ENCODE peak calls at places on chromosomes 12 and 14, in seven cellular contexts. Z, F, P, L, E, W and A are unnamed samples.

GRCh38 chr14:104263671-104264358 is 125.4 kb downstream of the KIF26A start:
- DNase-seq in W (no peak), Z (no peak), F (no peak), P (no peak), L (no peak), E (peak; percentile 20), A (no peak)

GRCh38 chr14:66395300-66395699 is 90.9 kb upstream of the CCDC196 start:
- DNase-seq in F (no peak), L (no peak), E (no peak), P (no peak), W (no peak), Z (no peak), A (no peak)

GRCh38 chr14:98956181-98956580 is 315.8 kb downstream of the BCL11B start:
- DNase-seq in F (no peak), E (no peak), L (no peak), P (no peak), W (no peak), Z (no peak), A (peak; percentile 59)

GRCh38 chr12:62646566-62646965 is 179.9 kb downstream of the MON2 start:
- DNase-seq in Z (no peak), P (no peak), W (no peak), L (no peak), E (no peak), F (no peak), A (no peak)

GRCh38 chr14:103641181-103641580 is 12.2 kb downstream of the KLC1 start:
- DNase-seq in P (no peak), L (no peak), F (no peak), Z (no peak), E (no peak), W (no peak), A (no peak)

GRCh38 chr12:119301367-119301766 is 33.2 kb upstream of the CCDC60 start:
- DNase-seq in F (no peak), Z (no peak), W (no peak), P (no peak), E (no peak), L (no peak), A (no peak)

GRCh38 chr12:17369556-17369955 is 720.4 kb downstream of the RERGL start:
- DNase-seq in Z (no peak), F (no peak), E (no peak), L (no peak), W (no peak), P (no peak), A (no peak)

GRCh38 chr12:4450551-4451112 is 5.0 kb upstream of the FGF6 start:
- DNase-seq in P (no peak), W (no peak), E (no peak), L (no peak), F (no peak), Z (no peak), A (no peak)

GRCh38 chr14:77906446-77906845 is 106.5 kb downstream of the ADCK1 start:
- DNase-seq in F (no peak), P (no peak), L (no peak), W (no peak), E (no peak), Z (no peak), A (no peak)

GRCh38 chr12:103840399-103840880 is 594 bp downstream of the NT5DC3 start:
- DNase-seq in E (no peak), P (peak; percentile 32), F (no peak), L (peak; percentile 21), Z (no peak), W (no peak), A (no peak)

GRCh38 chr12:31756977-31757420 is 28.2 kb upstream of the AMN1 start:
- DNase-seq in E (peak; percentile 36), L (peak; percentile 66), W (no peak), P (no peak), F (peak; percentile 41), Z (no peak), A (no peak)

GRCh38 chr12:34398706-34399630 is 376.7 kb downstream of the ALG10 start:
- DNase-seq in L (peak; percentile 1), E (peak; percentile 16), Z (peak; percentile 2), P (no peak), F (no peak), W (peak; percentile 64), A (peak; percentile 54)

GRCh38 chr12:19892186-19892585 is 452.9 kb downstream of the AEBP2 start:
- DNase-seq in E (no peak), Z (no peak), F (no peak), P (no peak), L (no peak), W (no peak), A (no peak)

GRCh38 chr14:23436327-23437141 is 1.1 kb upstream of the MYH7 start:
- DNase-seq in W (no peak), P (no peak), F (no peak), Z (no peak), E (no peak), L (peak; percentile 1), A (no peak)

GRCh38 chr14:53331247-53331646 is 178.1 kb upstream of the DDHD1 start:
- DNase-seq in L (no peak), F (no peak), Z (no peak), E (no peak), W (no peak), P (no peak), A (no peak)

GRCh38 chr12:73726881-73727280 is 810.8 kb upstream of the ATXN7L3B start:
- DNase-seq in P (no peak), Z (no peak), E (no peak), W (no peak), F (no peak), L (no peak), A (no peak)

GRCh38 chr14:53399057-53399456 is 245.9 kb upstream of the DDHD1 start:
- DNase-seq in W (no peak), L (no peak), P (peak; percentile 35), F (no peak), Z (no peak), E (no peak), A (no peak)

GRCh38 chr12:16019131-16019530 is 108.0 kb downstream of the DERA start:
- DNase-seq in W (no peak), E (no peak), F (no peak), L (no peak), Z (no peak), P (no peak), A (no peak)

GRCh38 chr12:18955594-18955993 is 173.9 kb upstream of the PLEKHA5 start:
- DNase-seq in Z (no peak), E (no peak), W (no peak), L (no peak), F (no peak), P (no peak), A (no peak)

GRCh38 chr12:93742086-93742934 is 65.1 kb downstream of the CRADD start:
- DNase-seq in L (peak; percentile 70), Z (peak; percentile 63), F (peak; percentile 55), W (peak; percentile 94), P (peak; percentile 71), E (peak; percentile 77), A (peak; percentile 82)
- TF ChIP-seq EP300 in L (peak; percentile 93), Z (peak; percentile 63), F (no peak), W (peak; percentile 94), P (no peak), E (peak; percentile 63), A (peak; percentile 75)

DNA sequence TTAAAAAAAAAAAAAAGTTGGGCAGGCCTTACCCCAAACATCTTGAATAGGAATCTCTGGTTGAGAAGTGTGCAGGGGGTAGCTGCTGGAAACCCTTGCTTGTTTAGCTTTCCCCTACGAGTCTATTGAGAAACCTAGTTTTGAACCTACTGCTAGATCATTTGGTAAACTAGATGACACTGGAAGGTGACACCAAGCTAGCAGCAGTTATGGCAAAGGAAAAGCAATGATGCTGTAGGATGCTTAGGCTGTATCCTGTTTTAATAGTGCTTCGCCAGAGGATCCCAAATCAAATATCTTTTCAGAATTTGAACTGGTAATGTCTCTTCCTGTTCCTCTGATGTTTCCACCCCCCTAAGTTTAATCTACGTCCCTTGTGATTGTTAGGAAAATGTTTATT is 5.5 kb upstream of the PCED1B start:
- DNase-seq in P (no peak), E (no peak), L (no peak), W (no peak), F (no peak), Z (no peak), A (no peak)
- TF ChIP-seq POLR2A in P (no peak), E (no peak), L (no peak), W (no peak), F (no peak), Z (no peak), A (no peak)

DNA sequence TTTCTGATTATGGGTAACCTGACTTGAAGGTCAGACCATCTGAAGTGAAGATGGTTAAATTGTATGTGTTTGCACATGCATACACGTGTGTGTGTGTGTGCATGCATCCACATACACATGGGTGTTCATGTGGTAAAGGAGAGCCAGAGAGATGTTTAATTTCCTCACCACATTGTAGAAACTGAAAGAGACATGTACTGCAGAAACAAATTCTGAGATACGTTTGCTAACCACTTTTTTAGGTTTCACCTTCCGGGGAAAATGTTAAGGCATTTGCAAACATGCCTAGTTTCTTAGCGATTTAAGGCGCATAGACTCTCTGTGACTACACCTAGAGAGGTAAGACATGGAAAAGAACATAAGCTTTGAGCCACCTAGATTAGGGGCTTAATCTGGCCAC is 362.9 kb downstream of the RAD51B start:
- DNase-seq in F (no peak), W (no peak), E (no peak), L (no peak), Z (no peak), P (no peak), A (no peak)
- TF ChIP-seq EP300 in F (no peak), W (no peak), E (no peak), L (no peak), Z (no peak), P (no peak), A (no peak)

DNA sequence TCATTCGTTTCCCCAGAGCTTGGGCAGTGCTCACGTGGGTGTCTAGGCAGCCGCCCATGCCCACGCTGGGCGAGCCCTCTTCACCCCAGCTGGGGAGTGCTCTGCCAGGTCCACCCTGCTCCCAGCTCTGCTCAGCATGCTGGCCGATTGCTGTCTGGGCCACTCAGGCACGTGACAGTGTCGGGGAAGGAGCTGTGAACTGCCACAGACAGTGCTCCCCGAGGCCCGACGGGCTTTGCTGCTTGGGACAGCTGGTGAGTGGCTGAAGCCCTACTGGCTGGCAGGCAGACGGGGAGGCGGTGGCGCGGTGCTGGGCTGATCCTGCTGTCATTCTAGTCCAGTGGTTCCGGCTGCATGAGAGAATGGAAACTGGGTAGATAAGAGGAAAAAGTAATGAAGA is 15.8 kb downstream of the NOC4L start:
- DNase-seq in P (no peak), Z (no peak), L (no peak), F (no peak), E (no peak), W (peak; percentile 78), A (no peak)
- TF ChIP-seq POLR2A in P (no peak), Z (no peak), L (no peak), F (no peak), E (no peak), W (no peak), A (no peak)

GRCh38 chr12:42196728-42197603 is 41.1 kb downstream of the YAF2 start:
- DNase-seq in E (no peak), Z (no peak), L (no peak), W (no peak), F (no peak), P (no peak), A (no peak)
- TF ChIP-seq EP300 in E (no peak), Z (no peak), L (no peak), W (no peak), F (no peak), P (no peak), A (no peak)